ENCODE peak calls at places on chromosomes 16 and 17, in ten cellular contexts. E is H7; J is AG09309; L is activated effector memory CD4-positive, alpha-beta T cell treated with anti-CD3 and anti-CD28 coated beads, Interleukin-2, amount 50 U/mL, for 16 hours; A is HL-60; G is skeletal muscle cell; U is iris pigment epithelial cell; H is NT2/D1; I is H54; Y is activated CD4-positive, CD25-positive, alpha-beta regulatory T cell treated with anti-CD3 and anti-CD28 coated beads, Interleukin-2, amount 50 U/mL, for 16 hours. R is an unnamed sample.

GRCh38 chr16:18983565-18984424 is at the start of gene TMC7:
- DNase-seq in A (peak), L (no peak), G (peak), Y (no peak), E (peak), U (peak), J (no peak), I (peak), H (peak), R (peak)

GRCh38 chr17:82006468-82007227 is 16.0 kb downstream of the CENPX start:
- DNase-seq in G (no peak), A (no peak), J (no peak), H (no peak), U (peak), E (no peak), Y (no peak), I (no peak), L (no peak), R (no peak)

GRCh38 chr16:89922884-89923639 is at the start of gene TUBB3:
- DNase-seq in Y (no peak), E (peak), I (peak), G (peak), J (no peak), U (peak), H (no peak), A (no peak), L (peak), R (peak)

GRCh38 chr17:50443492-50444051 is 17.6 kb downstream of the ACSF2 start:
- DNase-seq in G (no peak), H (no peak), Y (no peak), E (no peak), I (no peak), L (no peak), U (peak), J (no peak), A (no peak), R (no peak)

GRCh38 chr17:73747221-73748002 is 103.2 kb upstream of the SDK2 start:
- DNase-seq in L (no peak), E (no peak), G (no peak), U (no peak), J (no peak), A (no peak), I (no peak), H (no peak), Y (no peak), R (peak)

GRCh38 chr16:16996830-16997229 is 473.9 kb downstream of the XYLT1 start:
- DNase-seq in Y (no peak), I (no peak), A (no peak), G (no peak), H (no peak), U (no peak), J (no peak), E (peak), L (no peak), R (no peak)

GRCh38 chr17:43418441-43419374 is 19.9 kb downstream of the ARL4D start:
- DNase-seq in I (peak), J (peak), E (peak), Y (no peak), G (peak), L (no peak), U (peak), A (peak), H (no peak), R (no peak)

GRCh38 chr16:11016993-11017392 is 72.6 kb downstream of the CLEC16A start:
- DNase-seq in Y (no peak), H (no peak), G (no peak), U (peak), I (peak), L (no peak), A (no peak), J (no peak), E (no peak), R (peak)

GRCh38 chr17:57662644-57663308 is 82.3 kb downstream of the CCDC182 start:
- DNase-seq in I (peak), H (no peak), E (peak), G (peak), L (peak), Y (peak), U (peak), J (peak), A (peak), R (peak)

GRCh38 chr16:10941127-10941933 is 938 bp downstream of the DEXI start:
- DNase-seq in Y (no peak), A (no peak), L (no peak), G (no peak), E (peak), U (no peak), H (no peak), J (no peak), I (no peak), R (no peak)

GRCh38 chr17:386145-386876 is 33.7 kb upstream of the RPH3AL start:
- DNase-seq in E (peak), I (peak), J (no peak), Y (peak), A (peak), U (peak), L (peak), H (no peak), G (no peak), R (peak)

GRCh38 chr16:30567160-30567990 is 4.1 kb downstream of the ZNF688 start:
- DNase-seq in Y (peak), H (no peak), E (no peak), A (no peak), I (peak), G (no peak), L (peak), J (no peak), U (no peak), R (no peak)

GRCh38 chr17:77439382-77440013 is 298.7 kb downstream of the SEC14L1 start:
- DNase-seq in L (peak), Y (no peak), H (no peak), G (no peak), E (no peak), A (no peak), I (no peak), J (no peak), U (no peak), R (no peak)

GRCh38 chr16:19086322-19087199 is 19.1 kb downstream of the COQ7 start:
- DNase-seq in J (peak), E (peak), U (peak), L (peak), H (peak), G (peak), Y (peak), A (peak), I (peak), R (peak)

GRCh38 chr17:151886-152859 is 14.8 kb downstream of the SCGB1C2 start:
- DNase-seq in E (no peak), H (no peak), Y (no peak), J (no peak), U (peak), I (no peak), G (no peak), L (peak), A (no peak), R (no peak)

GRCh38 chr17:1008008-1008761 is 11.3 kb downstream of the TIMM22 start:
- DNase-seq in L (no peak), A (no peak), H (no peak), I (no peak), Y (no peak), J (no peak), G (no peak), U (no peak), E (peak), R (no peak)

GRCh38 chr16:15658149-15658548 is 8.1 kb downstream of the NDE1 start:
- DNase-seq in G (no peak), I (no peak), U (no peak), A (no peak), Y (no peak), H (no peak), J (no peak), E (no peak), L (peak), R (no peak)

GRCh38 chr16:78655481-78656114 is 556.1 kb downstream of the WWOX start:
- DNase-seq in Y (no peak), U (no peak), J (no peak), L (no peak), E (no peak), A (no peak), H (no peak), G (no peak), I (no peak), R (no peak)

GRCh38 chr17:27609606-27610303 is 21.2 kb upstream of the LGALS9 start:
- DNase-seq in E (peak), U (peak), J (peak), G (no peak), A (peak), Y (no peak), I (peak), L (no peak), H (peak), R (peak)

GRCh38 chr16:23694707-23695373 is 16.2 kb downstream of the PLK1 start:
- DNase-seq in U (peak), Y (no peak), G (no peak), H (peak), I (no peak), L (no peak), A (no peak), J (no peak), E (peak), R (no peak)

GRCh38 chr17:3531266-3532101 is 26.1 kb downstream of the TRPV3 start:
- DNase-seq in H (no peak), Y (no peak), J (no peak), G (no peak), I (no peak), L (no peak), E (peak), A (no peak), U (no peak), R (no peak)

GRCh38 chr17:10812674-10813073 is 8.8 kb upstream of the TMEM238L start:
- DNase-seq in U (no peak), E (no peak), J (no peak), L (no peak), Y (no peak), I (no peak), H (no peak), G (no peak), A (no peak), R (peak)

GRCh38 chr17:30093463-30094147 is 23.0 kb upstream of the NSRP1 start:
- DNase-seq in A (peak), H (peak), G (no peak), L (peak), I (peak), J (no peak), U (peak), E (peak), Y (peak), R (peak)

GRCh38 chr17:64780096-64781012 is 118.2 kb upstream of the SMURF2 start:
- DNase-seq in U (no peak), I (no peak), A (no peak), G (no peak), E (peak), J (no peak), H (no peak), L (peak), Y (peak), R (peak)

GRCh38 chr16:425740-426114 is 278 bp downstream of the RAB11FIP3 start:
- DNase-seq in H (no peak), J (no peak), A (no peak), I (no peak), G (no peak), Y (no peak), E (no peak), L (peak), U (no peak), R (no peak)

GRCh38 chr16:55401036-55401435 is 77.0 kb downstream of the IRX6 start:
- DNase-seq in I (no peak), E (no peak), J (no peak), H (no peak), L (no peak), G (no peak), A (no peak), Y (no peak), U (no peak), R (no peak)

GRCh38 chr17:44556114-44556853 is 1.0 kb upstream of the FZD2 start:
- DNase-seq in L (no peak), E (peak), A (no peak), G (no peak), H (peak), J (no peak), Y (no peak), U (peak), I (peak), R (peak)

GRCh38 chr16:17138801-17139200 is 332.0 kb downstream of the XYLT1 start:
- DNase-seq in E (peak), H (no peak), J (no peak), I (no peak), U (no peak), G (no peak), Y (no peak), A (no peak), L (no peak), R (no peak)

GRCh38 chr17:54971147-54971546 is 2.6 kb downstream of the STXBP4 start:
- DNase-seq in G (no peak), A (no peak), Y (no peak), L (no peak), U (no peak), I (no peak), E (no peak), J (no peak), H (no peak), R (no peak)

GRCh38 chr16:12120982-12121652 is 144.6 kb downstream of the SNX29 start:
- DNase-seq in H (no peak), J (no peak), A (no peak), U (no peak), L (no peak), G (no peak), Y (no peak), E (no peak), I (no peak), R (no peak)

GRCh38 chr17:42865638-42866094 is 14.7 kb downstream of the AOC3 start:
- DNase-seq in J (no peak), L (no peak), A (no peak), H (no peak), G (no peak), I (no peak), Y (no peak), E (no peak), U (no peak), R (no peak)

GRCh38 chr16:50517450-50518252 is 30.5 kb upstream of the NKD1 start:
- DNase-seq in H (no peak), G (no peak), U (no peak), J (no peak), A (no peak), I (no peak), Y (no peak), E (no peak), L (no peak), R (peak)